ENCODE peak calls at places on chromosomes 1 and 21, in ten cellular contexts. H is A549, C is PC-3, G is colonic mucosa, J is HCT116, Z is mammary epithelial cell, X is tibial nerve, F is cardiac muscle cell, E is kidney, B is upper lobe of left lung. I is an unnamed sample.
A peak's percentile ranks its signal among the peaks of the same experiment; 100 is the strongest.

GRCh38 chr21:43374228-43374885 is 52.6 kb downstream of the SIK1 start:
- DNase-seq in H (no peak), C (no peak), G (no peak), J (no peak), Z (no peak), X (no peak), F (no peak), E (peak; percentile 52), B (no peak), I (no peak)

GRCh38 chr1:64966158-64966963 is at the start of gene JAK1:
- DNase-seq in H (peak; percentile 76), C (peak; percentile 80), G (peak; percentile 89), J (no peak), Z (peak; percentile 71), X (peak; percentile 71), F (peak; percentile 89), E (peak; percentile 97), B (peak; percentile 88), I (peak; percentile 80)

GRCh38 chr1:162028726-162029125 is 5.1 kb upstream of the OLFML2B start:
- DNase-seq in H (no peak), C (no peak), G (no peak), J (no peak), Z (no peak), X (no peak), F (peak; percentile 17), E (no peak), B (peak; percentile 32), I (no peak)

GRCh38 chr1:166166701-166167394 is at the start of gene FAM78B:
- DNase-seq in H (peak; percentile 68), C (peak; percentile 46), G (peak; percentile 81), J (peak; percentile 42), Z (peak; percentile 67), X (peak; percentile 54), F (peak; percentile 77), E (peak; percentile 88), B (peak; percentile 51), I (peak; percentile 74)

GRCh38 chr1:109040627-109041613 is 982 bp downstream of the WDR47 start:
- DNase-seq in H (peak; percentile 9), C (peak; percentile 6), G (peak; percentile 32), J (no peak), Z (peak; percentile 19), X (no peak), F (peak; percentile 15), E (peak; percentile 82), B (peak; percentile 23), I (no peak)

GRCh38 chr1:16175610-16176553 is 20.0 kb upstream of the EPHA2 start:
- DNase-seq in H (no peak), C (peak; percentile 90), G (peak; percentile 89), J (no peak), Z (peak; percentile 77), X (peak; percentile 86), F (peak; percentile 94), E (peak; percentile 96), B (peak; percentile 86), I (peak; percentile 92)

GRCh38 chr1:43314233-43314632 is 13.5 kb downstream of the TIE1 start:
- DNase-seq in H (no peak), C (no peak), G (no peak), J (no peak), Z (no peak), X (no peak), F (no peak), E (no peak), B (no peak), I (no peak)

GRCh38 chr1:156914440-156914856 is 6.0 kb upstream of the LRRC71 start:
- DNase-seq in H (no peak), C (no peak), G (no peak), J (no peak), Z (no peak), X (no peak), F (peak; percentile 90), E (no peak), B (no peak), I (no peak)

GRCh38 chr1:89957063-89957462 is 37.8 kb upstream of the ZNF326 start:
- DNase-seq in H (no peak), C (peak; percentile 42), G (no peak), J (no peak), Z (peak; percentile 33), X (no peak), F (no peak), E (no peak), B (no peak), I (no peak)

GRCh38 chr1:163357378-163357777 is 35.6 kb downstream of the NUF2 start:
- DNase-seq in H (no peak), C (no peak), G (no peak), J (no peak), Z (no peak), X (no peak), F (peak; percentile 19), E (no peak), B (no peak), I (no peak)

DNA sequence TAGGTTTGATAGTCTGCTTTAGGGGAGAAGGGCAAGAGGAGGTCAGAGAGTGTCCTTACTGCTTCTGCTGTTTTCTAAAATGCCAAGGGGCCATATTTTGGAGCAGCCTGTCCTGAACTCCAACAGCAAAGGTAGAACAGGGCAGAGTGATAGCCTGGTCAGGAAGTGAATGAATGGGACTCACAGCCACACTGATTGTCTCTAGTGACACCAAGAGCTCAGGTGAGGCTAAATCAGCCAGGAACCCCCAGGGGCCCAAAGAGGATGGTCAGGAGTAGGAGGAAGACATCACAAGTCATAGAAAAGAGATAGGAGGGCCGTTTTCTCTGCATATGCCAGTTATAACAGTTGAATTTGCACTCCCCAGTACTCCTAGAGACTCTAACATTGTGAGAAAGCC is 97.4 kb upstream of the DUSP10 start:
- DNase-seq in H (no peak), C (no peak), G (no peak), J (no peak), Z (no peak), X (no peak), F (no peak), E (no peak), B (no peak), I (no peak)
- H3K4me1 ChIP-seq in H (peaks cover 27% of the 10 kb centered on the region), C (peaks cover 21% of the 10 kb centered on the region), G (no peaks in the 10 kb centered on the region), J (peaks cover 14% of the 10 kb centered on the region), Z (peaks cover 37% of the 10 kb centered on the region), X (no peaks in the 10 kb centered on the region), F (no peaks in the 10 kb centered on the region), E (no peaks in the 10 kb centered on the region), B (peaks cover 4% of the 10 kb centered on the region), I (peaks cover 10% of the 10 kb centered on the region)

DNA sequence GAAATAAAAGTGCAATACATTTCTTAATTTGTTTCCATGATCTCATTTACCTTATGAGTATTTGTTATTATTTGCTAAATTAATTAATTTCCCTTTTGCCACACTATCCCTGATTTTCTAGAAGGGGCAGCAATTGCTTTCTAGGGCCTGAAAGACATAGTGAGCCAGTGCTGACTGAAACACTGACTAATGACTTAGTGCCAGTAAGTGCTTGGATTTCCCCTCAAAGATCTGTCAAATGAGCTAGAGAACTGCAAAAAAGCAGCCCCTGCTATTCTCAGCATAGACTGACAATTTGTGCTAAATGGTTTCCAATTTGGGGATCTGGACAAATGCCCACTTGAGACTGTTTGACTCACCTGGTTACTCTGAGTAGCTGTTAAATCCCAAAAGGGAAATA is 35.6 kb upstream of the USH2A start:
- DNase-seq in H (no peak), C (peak; percentile 70), G (no peak), J (no peak), Z (peak; percentile 5), X (no peak), F (no peak), E (no peak), B (no peak), I (no peak)
- H3K4me3 ChIP-seq in H (no peak overlapping the region), C (no peak overlapping the region), G (no peak overlapping the region), J (no peak overlapping the region), Z (no peak overlapping the region), X (no peak overlapping the region), F (no peak overlapping the region), E (no peak overlapping the region), B (no peak overlapping the region), I (no peak overlapping the region)

GRCh38 chr1:88061106-88061829 is 622.8 kb upstream of the PKN2 start:
- DNase-seq in H (peak; percentile 36), C (peak; percentile 84), G (peak; percentile 59), J (peak; percentile 61), Z (peak; percentile 94), X (peak; percentile 23), F (peak; percentile 83), E (no peak), B (peak; percentile 33), I (no peak)
- TF ChIP-seq CTCF in H (peak; percentile 51), C (peak; percentile 95), G (peak; percentile 66), J (peak; percentile 89), Z (peak; percentile 92), X (peak; percentile 67), F (peak; percentile 92), E (peak; percentile 65), B (peak; percentile 20), I (peak; percentile 74)

DNA sequence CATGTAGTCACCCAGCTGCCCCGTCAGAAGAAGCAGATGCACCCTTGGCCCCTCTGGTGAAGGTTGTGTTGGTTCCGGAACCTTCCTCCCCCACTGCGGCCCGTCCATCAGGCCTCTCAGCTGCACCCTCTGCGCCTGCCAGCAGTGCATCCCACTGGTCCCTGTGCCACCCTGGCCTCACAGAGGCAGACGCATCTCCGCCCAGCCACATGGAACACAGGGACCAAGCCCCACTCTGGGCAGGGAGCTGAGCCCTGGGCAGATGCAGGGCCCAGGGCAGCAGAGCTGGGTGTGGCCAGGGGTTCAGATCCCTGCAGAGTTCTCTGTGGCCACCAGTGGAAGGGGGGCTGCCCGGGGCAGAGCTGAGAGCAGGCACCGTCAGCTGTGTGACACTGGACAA is 50.6 kb downstream of the SLC19A1 start:
- DNase-seq in H (no peak), C (no peak), G (no peak), J (no peak), Z (no peak), X (no peak), F (no peak), E (no peak), B (no peak), I (no peak)
- H3K4me1 ChIP-seq in H (no peaks in the 10 kb centered on the region), C (no peaks in the 10 kb centered on the region), G (no peaks in the 10 kb centered on the region), J (no peaks in the 10 kb centered on the region), Z (no peaks in the 10 kb centered on the region), X (no peaks in the 10 kb centered on the region), F (no peaks in the 10 kb centered on the region), E (no peaks in the 10 kb centered on the region), B (no peaks in the 10 kb centered on the region), I (no peaks in the 10 kb centered on the region)

GRCh38 chr1:154500533-154500932 is 1.5 kb upstream of the TDRD10 start:
- DNase-seq in H (no peak), C (no peak), G (no peak), J (no peak), Z (no peak), X (no peak), F (no peak), E (no peak), B (no peak), I (no peak)
- H3K4me3 ChIP-seq in H (no peak overlapping the region), C (no peak overlapping the region), G (peak overlapping the region; percentile 39), J (no peak overlapping the region), Z (no peak overlapping the region), X (no peak overlapping the region), F (no peak overlapping the region), E (peak overlapping the region; percentile 58), B (no peak overlapping the region), I (peak overlapping the region; percentile 49)

I was measured in right atrium auricular region.